ENCODE peak calls at places on chromosomes 16 and 17, in four cellular contexts. H is RWPE1; O is CD4-positive, alpha-beta T cell; E is Calu3. C is an unnamed sample.

GRCh38 chr16:88790312-88791150 is 5.5 kb upstream of the PIEZO1 start:
- DNase-seq in H (no peak), O (peak; percentile 54), E (no peak), C (no peak)

GRCh38 chr16:81521141-81521626 is 76.6 kb downstream of the CMIP start:
- DNase-seq in H (no peak), O (peak; percentile 75), E (no peak), C (no peak)

GRCh38 chr17:36705651-36706436 is 104.5 kb downstream of the MRM1 start:
- DNase-seq in H (peak; percentile 72), O (peak; percentile 39), E (peak; percentile 90), C (no peak)

GRCh38 chr17:61551255-61551742 is 39.7 kb downstream of the NACA2 start:
- DNase-seq in H (peak; percentile 58), O (no peak), E (no peak), C (no peak)

GRCh38 chr17:69287168-69287567 is 39.8 kb downstream of the ABCA5 start:
- DNase-seq in H (peak; percentile 32), O (no peak), E (no peak), C (no peak)

GRCh38 chr17:57092171-57092570 is 7.1 kb downstream of the AKAP1 start:
- DNase-seq in H (no peak), O (no peak), E (no peak), C (no peak)

GRCh38 chr16:26963109-26963508 is 103.6 kb upstream of the C16orf82 start:
- DNase-seq in H (no peak), O (no peak), E (no peak), C (no peak)

GRCh38 chr17:32136856-32137255 is 5.4 kb upstream of the RHOT1 start:
- DNase-seq in H (no peak), O (no peak), E (no peak), C (peak; percentile 15)

DNA sequence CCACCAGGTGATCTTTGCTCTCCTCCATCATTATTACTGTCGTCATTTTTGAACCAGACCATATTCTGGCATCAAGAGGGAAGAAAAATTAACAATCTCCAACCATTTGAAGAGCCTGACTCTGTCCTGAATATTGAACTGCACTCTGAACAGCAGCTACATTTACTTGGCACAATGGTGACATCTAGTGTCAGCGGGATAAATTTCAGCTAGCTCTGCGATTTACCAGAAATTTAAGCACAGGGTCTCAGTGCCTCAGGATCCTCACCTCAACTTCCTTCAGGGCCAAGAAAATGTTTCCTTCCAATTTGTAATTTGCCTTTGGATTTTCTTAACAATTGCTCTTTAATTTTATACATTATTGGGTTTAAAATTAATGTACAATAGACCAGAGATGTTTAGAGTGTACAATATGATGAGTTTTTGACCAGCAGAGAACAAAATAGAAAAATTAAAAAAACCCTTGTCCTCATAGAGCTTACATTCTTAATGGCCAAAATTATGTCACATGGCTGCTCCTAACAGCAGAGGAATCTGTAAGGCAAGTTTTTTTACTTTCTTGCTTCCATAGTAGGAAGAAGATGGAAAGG is 10.7 kb upstream of the ZNF19 start:
- DNase-seq in H (peak; percentile 59), O (peak; percentile 39), E (peak; percentile 72), C (no peak)
- TF ChIP-seq CTCF in H (peak; percentile 76), O (peak; percentile 79), E (peak; percentile 77), C (peak; percentile 60)

GRCh38 chr17:1786708-1787107 is 24.8 kb downstream of the SERPINF1 start:
- DNase-seq in H (no peak), O (no peak), E (no peak), C (peak; percentile 13)

GRCh38 chr17:1785925-1786324 is 24.1 kb downstream of the SERPINF1 start:
- DNase-seq in H (no peak), O (no peak), E (no peak), C (peak; percentile 26)

GRCh38 chr17:1782171-1782567 is 20.3 kb downstream of the SERPINF1 start:
- DNase-seq in H (no peak), O (no peak), E (no peak), C (peak; percentile 51)

GRCh38 chr17:1783271-1783670 is 21.4 kb downstream of the SERPINF1 start:
- DNase-seq in H (no peak), O (no peak), E (no peak), C (peak; percentile 81)

DNA sequence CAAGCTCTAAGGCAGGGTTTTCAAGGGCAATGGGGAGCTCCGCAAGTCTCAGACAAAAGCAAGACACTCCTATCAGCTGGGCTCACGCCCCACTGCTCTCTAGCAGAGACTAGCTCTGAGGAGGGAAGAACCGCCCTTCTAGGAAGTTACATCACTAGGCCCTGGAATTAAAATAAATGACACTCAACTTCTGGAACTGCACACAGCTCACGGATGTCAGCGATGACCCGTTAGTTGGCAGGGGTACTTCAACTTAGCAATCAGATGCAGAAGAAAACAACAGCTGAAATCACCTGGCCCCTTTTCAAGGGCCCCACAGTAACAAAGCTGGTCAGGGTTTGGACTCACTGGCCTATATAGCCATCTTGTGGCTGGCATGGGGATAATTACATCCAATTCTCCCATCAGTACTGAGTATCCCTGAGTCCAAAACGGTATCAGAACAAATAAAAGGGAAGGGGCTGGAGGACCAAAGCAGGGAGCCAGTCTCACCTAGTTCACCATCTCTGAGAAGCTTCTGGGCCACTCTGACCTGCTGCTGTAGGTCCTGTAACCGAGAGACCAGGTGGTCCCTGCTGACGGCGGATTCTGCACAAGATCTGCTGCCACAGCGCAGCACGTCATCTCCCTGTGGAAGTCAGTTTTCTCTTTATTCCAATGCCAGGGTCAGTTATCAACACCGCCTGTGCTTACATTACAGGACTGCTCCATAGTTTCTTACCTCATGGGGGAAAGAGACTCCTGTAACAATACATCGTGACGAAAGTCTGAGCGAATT is 22.2 kb downstream of the SERPINF1 start:
- DNase-seq in H (peak; percentile 61), O (no peak), E (no peak), C (peak; percentile 83)
- TF ChIP-seq CTCF in H (peak; percentile 72), O (peak; percentile 53), E (no peak), C (peak; percentile 58)

DNA sequence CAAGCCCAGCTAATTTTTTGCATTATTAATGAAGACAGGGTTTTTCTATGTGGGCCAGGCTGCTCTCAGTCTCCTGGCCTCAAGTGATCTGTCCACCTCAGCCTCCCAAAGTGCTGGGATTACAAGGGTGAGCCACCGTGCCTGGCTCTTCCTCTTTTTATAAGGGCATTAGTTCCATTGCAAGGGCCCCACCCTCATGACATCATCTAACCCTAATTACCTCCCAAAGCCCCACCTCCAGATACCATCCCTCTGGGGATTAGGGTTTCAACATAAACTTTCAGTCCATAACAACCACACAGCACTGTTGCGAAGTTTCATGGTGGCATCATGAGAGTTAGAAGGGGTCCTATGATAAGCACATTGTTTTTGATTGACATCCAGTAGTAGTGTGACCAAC is 277.7 kb downstream of the GRIN2A start:
- DNase-seq in H (no peak), O (no peak), E (no peak), C (no peak)
- TF ChIP-seq CTCF in H (no peak), O (no peak), E (no peak), C (no peak)

GRCh38 chr17:48726182-48726915 is 2.2 kb downstream of the HOXB13 start:
- DNase-seq in H (no peak), O (no peak), E (no peak), C (no peak)

GRCh38 chr17:48728232-48729231 is at the start of gene HOXB13:
- DNase-seq in H (peak; percentile 63), O (peak; percentile 24), E (peak; percentile 70), C (no peak)

GRCh38 chr17:48726916-48727286 is 1.6 kb downstream of the HOXB13 start:
- DNase-seq in H (no peak), O (no peak), E (no peak), C (no peak)

GRCh38 chr17:48729335-48730239 is 1.0 kb upstream of the HOXB13 start:
- DNase-seq in H (no peak), O (no peak), E (no peak), C (no peak)

GRCh38 chr17:48727415-48728175 is 955 bp downstream of the HOXB13 start:
- DNase-seq in H (no peak), O (no peak), E (no peak), C (no peak)
- TF ChIP-seq CTCF in H (no peak), O (no peak), E (no peak), C (no peak)

GRCh38 chr16:80034948-80035700 is 434.6 kb upstream of the MAF start:
- DNase-seq in H (no peak), O (no peak), E (peak; percentile 8), C (no peak)
- TF ChIP-seq CTCF in H (no peak), O (no peak), E (no peak), C (no peak)

GRCh38 chr16:25371342-25371741 is 113.7 kb upstream of the ZKSCAN2 start:
- DNase-seq in H (no peak), O (no peak), E (no peak), C (no peak)

GRCh38 chr16:25367773-25368172 is 110.1 kb upstream of the ZKSCAN2 start:
- DNase-seq in H (no peak), O (no peak), E (no peak), C (no peak)

GRCh38 chr16:25374556-25374955 is 116.9 kb upstream of the ZKSCAN2 start:
- DNase-seq in H (no peak), O (no peak), E (no peak), C (no peak)

GRCh38 chr16:25372716-25373115 is 115.1 kb upstream of the ZKSCAN2 start:
- DNase-seq in H (no peak), O (no peak), E (no peak), C (no peak)
- TF ChIP-seq CTCF in H (no peak), O (no peak), E (no peak), C (no peak)

GRCh38 chr17:78960945-78961344 is 18.8 kb downstream of the LGALS3BP start:
- DNase-seq in H (no peak), O (no peak), E (no peak), C (no peak)
- TF ChIP-seq CTCF in H (no peak), O (no peak), E (no peak), C (no peak)